ENCODE peak calls at places on chromosomes 12 and 14, in seven cellular contexts. T is upper lobe of right lung, S is A549, C is left ventricle myocardium inferior, H is heart right ventricle, G is foreskin fibroblast, K is testis. N is an unnamed sample.

GRCh38 chr12:127280393-127281275 is 986.3 kb upstream of the TMEM132C start:
- DNase-seq in T (peak), H (no peak), K (peak), C (peak), S (peak), G (no peak), N (peak)

GRCh38 chr12:77354766-77355362 is 289.5 kb upstream of the E2F7 start:
- DNase-seq in K (no peak), T (no peak), S (no peak), C (no peak), G (no peak), H (no peak), N (no peak)

GRCh38 chr12:92608418-92609091 is 94.2 kb upstream of the PLEKHG7 start:
- DNase-seq in G (peak), H (peak), T (no peak), C (no peak), S (peak), K (no peak), N (no peak)

GRCh38 chr14:95095991-95096390 is 61.3 kb downstream of the DICER1 start:
- DNase-seq in C (no peak), K (no peak), T (no peak), H (no peak), G (no peak), S (no peak), N (no peak)

GRCh38 chr14:68563256-68564131 is 229.4 kb downstream of the ZFP36L1 start:
- DNase-seq in K (peak), T (no peak), C (no peak), H (no peak), S (no peak), G (no peak), N (no peak)

GRCh38 chr12:67991158-67991557 is 1.9 kb downstream of the IFNG-AS1 start:
- DNase-seq in C (no peak), G (no peak), T (no peak), K (no peak), H (no peak), S (no peak), N (no peak)

GRCh38 chr12:109827566-109828550 is 5.3 kb downstream of the TRPV4 start:
- DNase-seq in G (no peak), T (peak), K (peak), H (peak), S (no peak), C (peak), N (no peak)

GRCh38 chr12:34335819-34336262 is 313.5 kb downstream of the ALG10 start:
- DNase-seq in C (no peak), K (peak), T (no peak), G (no peak), S (peak), H (no peak), N (no peak)

GRCh38 chr12:105077435-105077834 is 6.8 kb downstream of the ALDH1L2 start:
- DNase-seq in G (no peak), H (no peak), C (no peak), S (no peak), K (no peak), T (no peak), N (no peak)

GRCh38 chr14:80634106-80634758 is 307.3 kb downstream of the CEP128 start:
- DNase-seq in S (no peak), G (no peak), C (no peak), T (no peak), K (no peak), H (no peak), N (no peak)

GRCh38 chr12:15851919-15852318 is 30.3 kb upstream of the STRAP start:
- DNase-seq in H (no peak), K (no peak), S (no peak), C (no peak), G (no peak), T (no peak), N (no peak)

GRCh38 chr14:103143535-103143934 is 20.3 kb downstream of the TNFAIP2 start:
- DNase-seq in S (peak), G (peak), K (no peak), C (no peak), H (no peak), T (no peak), N (no peak)

GRCh38 chr12:58242803-58243628 is 301.6 kb downstream of the ATP23 start:
- DNase-seq in T (no peak), K (no peak), G (no peak), C (no peak), H (no peak), S (no peak), N (no peak)

GRCh38 chr12:64583395-64584172 is 26.7 kb upstream of the RASSF3 start:
- DNase-seq in S (no peak), G (peak), T (no peak), C (no peak), H (no peak), K (peak), N (no peak)

GRCh38 chr12:100138048-100138907 is 4.4 kb downstream of the BLTP3B start:
- DNase-seq in H (no peak), G (peak), T (no peak), K (no peak), C (no peak), S (peak), N (no peak)

GRCh38 chr14:67583711-67584644 is 16.1 kb downstream of the PIGH start:
- DNase-seq in T (no peak), K (peak), G (peak), C (no peak), H (peak), S (peak), N (no peak)

GRCh38 chr14:39175445-39176262 is 600 bp downstream of the PNN start:
- DNase-seq in T (peak), G (peak), S (no peak), C (peak), H (no peak), K (peak), N (no peak)

GRCh38 chr12:50213439-50213838 is 46.3 kb upstream of the CERS5 start:
- DNase-seq in G (no peak), C (no peak), K (no peak), H (no peak), T (no peak), S (no peak), N (no peak)

GRCh38 chr14:36021030-36021422 is 155.5 kb downstream of the PTCSC3 start:
- DNase-seq in K (no peak), H (no peak), G (no peak), C (no peak), S (no peak), T (no peak), N (no peak)
- H3K4me3 ChIP-seq in K (no peak), H (no peak), G (no peak), C (no peak), S (no peak), T (no peak), N (no peak)

DNA sequence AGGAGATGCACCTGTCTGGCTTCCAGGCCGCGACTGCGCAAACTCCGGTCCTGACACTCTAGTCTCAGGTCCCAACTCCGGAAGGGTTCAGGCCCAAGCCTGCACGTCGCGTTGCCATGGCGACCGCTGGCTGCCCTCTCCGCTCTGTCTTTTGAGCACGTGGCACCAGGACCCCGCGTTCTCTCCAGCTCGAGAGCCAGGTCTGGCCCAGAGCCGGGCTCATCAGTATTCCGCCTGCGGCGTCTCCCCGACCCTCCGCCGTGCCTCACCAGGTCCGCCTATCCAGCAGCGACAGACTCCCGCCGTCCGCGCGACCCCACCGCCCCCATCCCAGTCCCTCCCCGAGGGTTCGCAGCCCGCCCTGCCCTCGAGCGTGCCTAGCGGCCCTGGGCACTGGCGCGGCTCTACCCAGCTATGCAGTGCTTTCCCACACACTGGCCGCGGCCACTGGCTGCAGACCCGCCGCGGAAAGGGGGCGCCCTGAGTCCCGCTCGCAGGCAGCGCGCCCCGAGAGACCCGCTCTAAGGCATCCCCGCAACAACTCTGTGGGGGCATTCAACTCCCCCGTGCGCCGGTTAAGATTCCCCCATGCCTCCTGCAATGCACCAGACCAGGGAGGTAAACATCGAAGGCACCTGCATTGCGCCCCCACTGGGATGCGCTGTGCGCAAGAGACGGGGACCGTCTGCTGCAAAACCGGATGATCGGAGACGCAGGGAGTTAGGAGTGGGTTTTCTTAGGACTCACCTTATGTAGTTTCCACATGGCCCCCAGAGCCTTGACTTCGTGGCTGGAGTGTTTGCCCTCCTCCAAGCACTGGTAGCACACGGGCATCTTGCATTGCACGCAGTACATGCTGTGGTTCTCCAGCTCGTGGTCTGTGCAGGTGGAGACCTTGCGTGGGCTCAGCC is 1.3 kb downstream of the TRIM9 start:
- DNase-seq in C (peak), H (no peak), G (no peak), T (no peak), S (peak), K (peak), N (peak)
- H3K4me3 ChIP-seq in C (peak), H (peak), G (no peak), T (peak), S (peak), K (peak), N (peak)

GRCh38 chr12:132285311-132285741 is 44.1 kb downstream of the GALNT9 start:
- DNase-seq in G (no peak), K (no peak), C (no peak), S (no peak), H (no peak), T (no peak), N (no peak)
- H3K4me3 ChIP-seq in G (no peak), K (no peak), C (no peak), S (no peak), H (no peak), T (no peak), N (no peak)

GRCh38 chr14:54105898-54106297 is 149.3 kb upstream of the BMP4 start:
- DNase-seq in G (no peak), K (no peak), S (no peak), C (no peak), T (no peak), H (no peak), N (no peak)

GRCh38 chr14:54108481-54109471 is 152.2 kb upstream of the BMP4 start:
- DNase-seq in H (no peak), T (no peak), C (no peak), K (no peak), G (peak), S (peak), N (no peak)

GRCh38 chr14:54104746-54105145 is 148.1 kb upstream of the BMP4 start:
- DNase-seq in C (no peak), G (no peak), H (no peak), K (no peak), T (no peak), S (no peak), N (no peak)

GRCh38 chr14:54105406-54105805 is 148.8 kb upstream of the BMP4 start:
- DNase-seq in G (no peak), K (no peak), T (no peak), S (no peak), C (no peak), H (no peak), N (no peak)

DNA sequence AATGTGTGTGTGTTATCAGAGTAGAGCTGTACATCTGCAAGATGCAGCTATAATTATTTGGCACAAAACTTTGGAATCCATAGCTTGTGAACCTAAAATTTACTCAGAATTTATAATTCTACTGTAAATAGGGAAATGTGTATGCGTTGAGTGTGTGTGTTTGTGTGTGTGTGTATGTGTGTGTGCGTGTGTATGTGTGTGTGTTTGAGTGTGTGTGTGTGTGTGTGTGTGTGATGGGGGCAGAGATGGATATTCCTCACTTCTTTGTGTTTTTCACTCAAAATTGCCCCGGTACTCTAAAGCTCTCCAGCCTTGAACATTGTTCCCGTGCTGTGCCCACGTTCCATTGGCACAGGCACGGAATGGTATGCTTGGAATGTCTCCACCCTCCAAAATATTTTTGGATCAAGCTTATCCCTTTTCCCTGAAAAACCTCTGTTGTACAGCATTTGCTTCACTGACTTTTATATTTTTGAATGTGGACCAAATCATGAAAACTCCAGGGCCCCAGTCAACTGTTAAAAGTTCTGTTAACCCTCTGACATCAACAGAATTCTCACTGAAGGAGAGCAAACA is 150.3 kb upstream of the BMP4 start:
- DNase-seq in C (no peak), H (no peak), K (no peak), S (no peak), G (no peak), T (no peak), N (no peak)
- H3K4me3 ChIP-seq in C (no peak), H (no peak), K (no peak), S (no peak), G (no peak), T (no peak), N (no peak)

GRCh38 chr12:51814311-51815088 is 34.0 kb downstream of the FIGNL2 start:
- DNase-seq in H (peak), T (peak), S (peak), C (peak), K (peak), G (peak), N (peak)
- H3K4me3 ChIP-seq in H (peak), T (peak), S (peak), C (peak), K (peak), G (peak), N (peak)

DNA sequence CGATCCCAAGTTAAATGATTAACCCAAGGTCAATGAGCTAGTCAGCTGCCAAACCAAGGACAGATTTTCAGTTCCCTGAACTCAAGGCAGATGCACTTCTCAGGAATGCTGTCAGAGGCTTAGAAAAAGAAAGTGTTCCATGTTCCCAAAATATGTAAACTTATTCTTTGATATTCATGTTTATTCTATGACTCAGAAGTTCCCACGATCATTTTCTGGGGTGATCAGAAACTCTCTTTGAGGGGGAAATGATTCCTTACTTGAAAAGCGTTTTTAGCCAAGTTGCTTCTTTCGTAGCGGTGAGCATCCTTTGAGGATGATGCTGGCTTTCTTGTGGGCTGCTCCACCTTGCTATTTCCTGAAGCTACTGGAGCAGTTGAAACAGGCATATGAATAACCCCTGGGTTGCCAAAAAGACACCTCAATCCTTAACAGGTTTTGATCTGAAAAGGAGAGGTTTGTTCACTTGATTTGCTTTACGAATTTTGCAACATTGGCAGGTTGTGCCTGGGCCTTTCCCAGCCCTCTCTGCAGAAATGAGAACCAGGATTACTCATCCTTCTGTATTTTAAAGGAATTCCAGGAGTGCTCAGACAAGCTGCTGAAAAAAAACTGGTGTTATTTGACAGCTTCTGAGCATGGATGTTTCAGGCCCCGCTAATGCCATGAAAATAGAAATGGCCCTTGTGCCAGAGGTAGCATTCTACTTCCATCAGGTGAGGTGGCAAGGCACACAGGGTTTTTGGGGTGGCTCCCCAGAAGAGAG is 121.4 kb upstream of the HIF1A start:
- DNase-seq in S (no peak), K (no peak), C (no peak), T (no peak), G (no peak), H (no peak), N (no peak)
- H3K4me3 ChIP-seq in S (no peak), K (no peak), C (no peak), T (no peak), G (no peak), H (no peak), N (no peak)